ENCODE peak calls at places on chromosomes 16 and 17, in six cellular contexts. X is NCI-H2171, K is NCI-H1436, U is fibroblast of the conjunctiva, Q is AG04450, Y is LHCN-M2. G is an unnamed sample.

GRCh38 chr17:44518032-44518431 is 14.8 kb upstream of the GPATCH8 start:
- DNase-seq in Q (no peak), X (no peak), K (no peak), Y (peak; percentile 77), U (no peak), G (no peak)

GRCh38 chr16:59665618-59666220 is 931.6 kb upstream of the GOT2 start:
- DNase-seq in X (no peak), U (no peak), K (no peak), Q (no peak), Y (no peak), G (no peak)

GRCh38 chr17:44198721-44199552 is 747 bp downstream of the ATXN7L3 start:
- DNase-seq in Q (no peak), K (peak; percentile 52), U (no peak), Y (peak; percentile 35), X (peak; percentile 36), G (peak; percentile 93)

GRCh38 chr16:66878067-66878466 is 2.2 kb upstream of the PDP2 start:
- DNase-seq in Q (no peak), K (no peak), X (no peak), U (no peak), Y (peak; percentile 41), G (no peak)

GRCh38 chr17:63533433-63534077 is 10.4 kb downstream of the KCNH6 start:
- DNase-seq in K (no peak), Y (no peak), Q (no peak), X (no peak), U (no peak), G (no peak)

GRCh38 chr16:23504453-23505179 is 5.7 kb downstream of the GGA2 start:
- DNase-seq in X (peak; percentile 61), K (no peak), Y (peak; percentile 99), U (peak; percentile 66), Q (peak; percentile 54), G (peak; percentile 84)

GRCh38 chr17:30236807-30237206 is 1.3 kb upstream of the SLC6A4 start:
- DNase-seq in Q (no peak), K (no peak), U (no peak), X (no peak), Y (peak; percentile 46), G (peak; percentile 88)

GRCh38 chr17:4739122-4740024 is at the start of the genes CXCL16 and ZMYND15:
- DNase-seq in Y (peak; percentile 19), Q (no peak), U (no peak), X (no peak), K (peak; percentile 12), G (peak; percentile 83)

GRCh38 chr16:59296002-59296401 is 561.9 kb upstream of the GOT2 start:
- DNase-seq in U (no peak), X (no peak), Y (peak; percentile 19), Q (no peak), K (no peak), G (peak; percentile 54)

GRCh38 chr17:16941643-16942042 is 30.3 kb downstream of the TNFRSF13B start:
- DNase-seq in Q (no peak), U (no peak), X (no peak), Y (no peak), K (no peak), G (peak; percentile 33)

GRCh38 chr17:66985338-66985737 is 20.8 kb downstream of the CACNG4 start:
- DNase-seq in Q (no peak), U (no peak), K (no peak), Y (no peak), X (no peak), G (no peak)

GRCh38 chr16:73389075-73389474 is 341.1 kb upstream of the ZFHX3 start:
- DNase-seq in X (no peak), Y (no peak), K (no peak), Q (no peak), U (no peak), G (no peak)

GRCh38 chr17:4600563-4600962 is 16.2 kb downstream of the SMTNL2 start:
- DNase-seq in Q (no peak), Y (no peak), X (no peak), U (no peak), K (no peak), G (peak; percentile 76)

GRCh38 chr17:60964160-60964559 is 286.5 kb downstream of the BCAS3 start:
- DNase-seq in X (no peak), Y (no peak), U (no peak), Q (no peak), K (no peak), G (no peak)

G was measured in endodermal cell.